ENCODE peak calls at places on chromosomes 2 and 18, in five cellular contexts. One of them, this sample, is unnamed. For H3K36me3, the result is how much of the 10 kb centered on the place peaks cover.

GRCh38 chr2:72895759-72896281 is 8.6 kb downstream of the SPR start:
- DNase-seq in endodermal cell: peak
- DNase-seq in OCI-LY7: no peak
- DNase-seq in lung: no peak
- DNase-seq in CD8-positive, alpha-beta T cell: no peak
- DNase-seq in this sample: no peak

GRCh38 chr2:140177081-140177480 is 1396.9 kb upstream of the NXPH2 start:
- DNase-seq in endodermal cell: no peak
- DNase-seq in OCI-LY7: no peak
- DNase-seq in lung: no peak
- DNase-seq in CD8-positive, alpha-beta T cell: no peak
- DNase-seq in this sample: no peak

GRCh38 chr18:68919900-68920299 is 122.0 kb downstream of the CCDC102B start:
- DNase-seq in endodermal cell: no peak
- DNase-seq in OCI-LY7: no peak
- DNase-seq in lung: no peak
- DNase-seq in CD8-positive, alpha-beta T cell: no peak
- DNase-seq in this sample: no peak

GRCh38 chr2:127415593-127416485 is 2.4 kb upstream of the PROC start:
- DNase-seq in endodermal cell: peak
- DNase-seq in OCI-LY7: peak
- DNase-seq in lung: peak
- DNase-seq in CD8-positive, alpha-beta T cell: peak
- DNase-seq in this sample: no peak

GRCh38 chr2:54054271-54054670 is 61.1 kb upstream of the ACYP2 start:
- DNase-seq in endodermal cell: no peak
- DNase-seq in OCI-LY7: no peak
- DNase-seq in lung: no peak
- DNase-seq in CD8-positive, alpha-beta T cell: no peak
- DNase-seq in this sample: no peak

GRCh38 chr2:153477641-153478288 is 797 bp downstream of the RPRM start:
- DNase-seq in endodermal cell: peak
- DNase-seq in OCI-LY7: no peak
- DNase-seq in lung: no peak
- DNase-seq in CD8-positive, alpha-beta T cell: no peak
- DNase-seq in this sample: peak

GRCh38 chr2:178870703-178871102 is 63.5 kb upstream of the TTN start:
- DNase-seq in endodermal cell: no peak
- DNase-seq in OCI-LY7: no peak
- DNase-seq in lung: no peak
- DNase-seq in CD8-positive, alpha-beta T cell: no peak
- DNase-seq in this sample: no peak

GRCh38 chr18:3468066-3468705 is 18.2 kb downstream of the TGIF1 start:
- DNase-seq in endodermal cell: no peak
- DNase-seq in OCI-LY7: no peak
- DNase-seq in lung: no peak
- DNase-seq in CD8-positive, alpha-beta T cell: no peak
- DNase-seq in this sample: no peak

GRCh38 chr18:7632152-7633098 is 65.3 kb downstream of the PTPRM start:
- DNase-seq in endodermal cell: no peak
- DNase-seq in OCI-LY7: no peak
- DNase-seq in lung: no peak
- DNase-seq in CD8-positive, alpha-beta T cell: no peak
- DNase-seq in this sample: no peak

GRCh38 chr18:55280515-55280914 is 307.5 kb downstream of the TCF4 start:
- DNase-seq in endodermal cell: no peak
- DNase-seq in OCI-LY7: no peak
- DNase-seq in lung: no peak
- DNase-seq in CD8-positive, alpha-beta T cell: no peak
- DNase-seq in this sample: no peak

GRCh38 chr2:11348209-11348749 is 3.8 kb upstream of the ROCK2 start:
- DNase-seq in endodermal cell: no peak
- DNase-seq in OCI-LY7: no peak
- DNase-seq in lung: no peak
- DNase-seq in CD8-positive, alpha-beta T cell: no peak
- DNase-seq in this sample: no peak

GRCh38 chr2:65456074-65456473 is 23.7 kb upstream of the SPRED2 start:
- DNase-seq in endodermal cell: no peak
- DNase-seq in OCI-LY7: no peak
- DNase-seq in lung: no peak
- DNase-seq in CD8-positive, alpha-beta T cell: no peak
- DNase-seq in this sample: peak

GRCh38 chr2:67873916-67874315 is 188.9 kb downstream of the C1D start:
- DNase-seq in endodermal cell: no peak
- DNase-seq in OCI-LY7: no peak
- DNase-seq in lung: no peak
- DNase-seq in CD8-positive, alpha-beta T cell: no peak
- DNase-seq in this sample: no peak

GRCh38 chr2:70692256-70692655 is 75.7 kb downstream of the ADD2 start:
- DNase-seq in endodermal cell: peak
- DNase-seq in OCI-LY7: no peak
- DNase-seq in lung: no peak
- DNase-seq in CD8-positive, alpha-beta T cell: no peak
- DNase-seq in this sample: no peak
- H3K36me3 ChIP-seq in endodermal cell: under half
- H3K36me3 ChIP-seq in OCI-LY7: under half
- H3K36me3 ChIP-seq in lung: under half
- H3K36me3 ChIP-seq in CD8-positive, alpha-beta T cell: under half
- H3K36me3 ChIP-seq in this sample: under half

GRCh38 chr2:236569593-236569973 is at the start of gene ACKR3:
- DNase-seq in endodermal cell: peak
- DNase-seq in OCI-LY7: peak
- DNase-seq in lung: peak
- DNase-seq in CD8-positive, alpha-beta T cell: peak
- DNase-seq in this sample: peak
- H3K4me3 ChIP-seq in endodermal cell: peak
- H3K4me3 ChIP-seq in OCI-LY7: peak
- H3K4me3 ChIP-seq in lung: no peak
- H3K4me3 ChIP-seq in CD8-positive, alpha-beta T cell: peak
- H3K4me3 ChIP-seq in this sample: peak

GRCh38 chr18:21763846-21764646 is 23.5 kb downstream of the MIB1 start:
- DNase-seq in endodermal cell: no peak
- DNase-seq in OCI-LY7: no peak
- DNase-seq in lung: no peak
- DNase-seq in CD8-positive, alpha-beta T cell: no peak
- DNase-seq in this sample: no peak

GRCh38 chr18:21774722-21775121 is 34.1 kb downstream of the MIB1 start:
- DNase-seq in endodermal cell: no peak
- DNase-seq in OCI-LY7: no peak
- DNase-seq in lung: no peak
- DNase-seq in CD8-positive, alpha-beta T cell: no peak
- DNase-seq in this sample: no peak

GRCh38 chr18:21769206-21769605 is 28.6 kb downstream of the MIB1 start:
- DNase-seq in endodermal cell: no peak
- DNase-seq in OCI-LY7: no peak
- DNase-seq in lung: no peak
- DNase-seq in CD8-positive, alpha-beta T cell: no peak
- DNase-seq in this sample: no peak
- H3K36me3 ChIP-seq in endodermal cell: half or more
- H3K36me3 ChIP-seq in OCI-LY7: half or more
- H3K36me3 ChIP-seq in lung: under half
- H3K36me3 ChIP-seq in CD8-positive, alpha-beta T cell: under half
- H3K36me3 ChIP-seq in this sample: under half

DNA sequence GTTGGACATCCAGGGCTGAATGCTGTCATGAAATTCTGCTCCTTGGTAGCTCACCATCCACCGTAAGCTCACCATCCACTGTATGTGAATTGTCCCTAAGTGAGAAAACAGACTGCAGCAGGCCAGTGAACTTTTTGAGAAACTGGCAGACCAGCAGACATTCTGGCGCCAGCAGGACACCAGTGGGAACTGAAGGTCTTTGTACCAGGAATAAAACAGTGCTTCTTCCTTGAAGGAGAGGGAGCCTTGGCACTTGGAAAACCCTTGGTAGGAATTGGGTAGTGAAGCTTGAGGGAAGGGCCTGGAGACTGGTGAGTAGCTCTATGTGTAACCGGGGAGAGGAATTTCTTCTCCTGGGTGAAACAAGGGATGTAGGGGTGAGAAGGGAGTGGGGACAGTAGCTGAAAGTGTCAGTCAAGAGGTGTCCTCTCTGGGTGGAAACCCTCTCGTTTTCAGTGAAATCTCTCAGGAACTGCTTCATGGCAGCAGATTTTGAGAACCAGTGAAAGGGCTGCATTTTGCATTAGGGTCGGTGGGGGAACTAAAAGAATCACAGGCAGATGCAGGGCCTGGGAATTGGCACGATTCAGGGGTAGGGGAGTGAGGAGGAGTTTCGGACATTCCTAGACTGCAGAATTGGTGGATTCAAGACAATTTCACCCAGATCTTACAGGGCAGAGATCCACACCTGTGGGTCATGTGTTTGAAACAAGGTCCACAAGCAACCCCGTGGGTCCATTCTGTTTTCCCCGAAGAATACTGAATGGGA is 131.4 kb upstream of the DLX2 start:
- DNase-seq in endodermal cell: peak
- DNase-seq in OCI-LY7: no peak
- DNase-seq in lung: no peak
- DNase-seq in CD8-positive, alpha-beta T cell: no peak
- DNase-seq in this sample: no peak
- H3K4me3 ChIP-seq in endodermal cell: peak
- H3K4me3 ChIP-seq in OCI-LY7: no peak
- H3K4me3 ChIP-seq in lung: no peak
- H3K4me3 ChIP-seq in CD8-positive, alpha-beta T cell: peak
- H3K4me3 ChIP-seq in this sample: no peak

GRCh38 chr2:134379722-134380121 is 125.8 kb downstream of the MGAT5 start:
- DNase-seq in endodermal cell: no peak
- DNase-seq in OCI-LY7: no peak
- DNase-seq in lung: no peak
- DNase-seq in CD8-positive, alpha-beta T cell: no peak
- DNase-seq in this sample: no peak
- H3K36me3 ChIP-seq in endodermal cell: under half
- H3K36me3 ChIP-seq in OCI-LY7: under half
- H3K36me3 ChIP-seq in lung: under half
- H3K36me3 ChIP-seq in CD8-positive, alpha-beta T cell: under half
- H3K36me3 ChIP-seq in this sample: under half

GRCh38 chr2:45651415-45652089 is at the start of gene PRKCE:
- DNase-seq in endodermal cell: no peak
- DNase-seq in OCI-LY7: peak
- DNase-seq in lung: peak
- DNase-seq in CD8-positive, alpha-beta T cell: peak
- DNase-seq in this sample: peak

GRCh38 chr2:45653125-45653524 is 1.6 kb downstream of the PRKCE start:
- DNase-seq in endodermal cell: no peak
- DNase-seq in OCI-LY7: no peak
- DNase-seq in lung: no peak
- DNase-seq in CD8-positive, alpha-beta T cell: no peak
- DNase-seq in this sample: peak

GRCh38 chr2:45650851-45651414 is 542 bp upstream of the PRKCE start:
- DNase-seq in endodermal cell: peak
- DNase-seq in OCI-LY7: peak
- DNase-seq in lung: peak
- DNase-seq in CD8-positive, alpha-beta T cell: peak
- DNase-seq in this sample: peak

GRCh38 chr2:45653584-45653983 is 2.1 kb downstream of the PRKCE start:
- DNase-seq in endodermal cell: no peak
- DNase-seq in OCI-LY7: no peak
- DNase-seq in lung: no peak
- DNase-seq in CD8-positive, alpha-beta T cell: no peak
- DNase-seq in this sample: no peak

GRCh38 chr2:45652090-45653050 is 895 bp downstream of the PRKCE start:
- DNase-seq in endodermal cell: peak
- DNase-seq in OCI-LY7: peak
- DNase-seq in lung: peak
- DNase-seq in CD8-positive, alpha-beta T cell: peak
- DNase-seq in this sample: peak
- H3K4me3 ChIP-seq in endodermal cell: peak
- H3K4me3 ChIP-seq in OCI-LY7: peak
- H3K4me3 ChIP-seq in lung: peak
- H3K4me3 ChIP-seq in CD8-positive, alpha-beta T cell: peak
- H3K4me3 ChIP-seq in this sample: peak

DNA sequence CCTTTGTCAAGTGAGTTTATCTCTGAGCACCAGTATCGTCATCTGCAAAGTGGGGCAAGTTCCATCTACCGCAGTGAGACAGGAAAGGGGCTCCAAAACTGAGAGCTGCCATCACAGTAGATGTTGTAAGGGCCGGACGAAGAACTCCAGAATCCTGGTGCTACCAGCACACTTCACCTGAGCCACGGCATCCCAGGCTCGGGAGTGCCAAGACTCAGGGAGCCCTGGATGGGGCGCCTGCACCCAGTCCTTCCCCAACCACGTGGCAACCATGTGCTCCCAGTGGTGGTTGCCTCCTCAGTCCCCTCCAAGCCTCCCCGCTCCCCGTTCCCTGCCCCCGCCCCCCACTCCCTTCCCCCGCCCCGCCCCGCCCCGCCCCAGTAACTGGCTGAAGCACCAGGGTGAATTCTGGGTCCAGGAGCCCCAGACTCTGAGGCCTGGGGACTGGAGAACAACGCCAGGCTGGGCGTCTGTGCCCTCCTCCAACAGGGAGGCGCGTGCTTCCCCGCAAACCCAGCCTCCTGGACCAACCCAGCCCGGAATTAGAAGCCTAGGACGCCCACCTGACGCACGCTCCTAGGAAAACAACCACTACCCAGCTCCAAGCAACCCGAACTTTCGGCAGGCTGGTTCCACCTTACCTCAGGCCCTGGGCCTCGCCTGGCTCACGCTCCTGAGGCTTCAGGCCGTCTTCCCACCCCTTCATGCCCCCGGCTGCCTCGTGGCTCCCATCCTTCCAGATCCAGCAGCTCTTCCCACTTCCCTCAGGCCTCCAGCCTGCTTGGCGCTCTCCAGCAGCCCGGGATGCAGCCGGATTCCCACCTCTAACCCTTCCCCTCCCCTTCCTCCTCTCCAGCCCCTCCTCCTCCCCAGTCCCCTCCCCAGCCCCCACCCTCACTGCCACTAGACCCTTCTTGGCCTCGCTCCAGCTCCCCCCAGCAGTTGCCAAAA is 67.6 kb downstream of the LAMA3 start:
- DNase-seq in endodermal cell: no peak
- DNase-seq in OCI-LY7: no peak
- DNase-seq in lung: no peak
- DNase-seq in CD8-positive, alpha-beta T cell: no peak
- DNase-seq in this sample: no peak
- H3K36me3 ChIP-seq in endodermal cell: under half
- H3K36me3 ChIP-seq in OCI-LY7: under half
- H3K36me3 ChIP-seq in lung: under half
- H3K36me3 ChIP-seq in CD8-positive, alpha-beta T cell: under half
- H3K36me3 ChIP-seq in this sample: under half

This sample was measured in adipocyte.